ENCODE peak calls at places on chromosomes 2 and 18, in eight cellular contexts. C is brain microvascular endothelial cell, I is cardiac muscle cell, M is nephron progenitor cell, F is RWPE1, Z is WTC11, T is foreskin fibroblast, N is HCT116. Q is an unnamed sample.

GRCh38 chr2:47984041-47984440 is 77.7 kb upstream of the FBXO11 start:
- DNase-seq in C (no peak), I (peak; percentile 13), M (no peak), F (no peak), Z (no peak), T (no peak), N (no peak), Q (no peak)

GRCh38 chr2:10668402-10669012 is 21.3 kb downstream of the NOL10 start:
- DNase-seq in C (peak; percentile 49), I (peak; percentile 76), M (peak; percentile 21), F (peak; percentile 26), Z (no peak), T (peak; percentile 81), N (peak; percentile 57), Q (no peak)

GRCh38 chr18:31558567-31558966 is 33.1 kb upstream of the TTR start:
- DNase-seq in C (no peak), I (no peak), M (no peak), F (no peak), Z (no peak), T (no peak), N (no peak), Q (no peak)

GRCh38 chr2:233320470-233320869 is 12.9 kb downstream of the SAG start:
- DNase-seq in C (no peak), I (no peak), M (no peak), F (no peak), Z (no peak), T (no peak), N (no peak), Q (no peak)

GRCh38 chr2:3692375-3692774 is 11.0 kb upstream of the DCDC2C start:
- DNase-seq in C (peak; percentile 32), I (peak; percentile 45), M (no peak), F (peak; percentile 42), Z (no peak), T (peak; percentile 18), N (peak; percentile 51), Q (no peak)

GRCh38 chr2:138632066-138632465 is 130.5 kb downstream of the SPOPL start:
- DNase-seq in C (peak; percentile 9), I (no peak), M (no peak), F (peak; percentile 13), Z (no peak), T (peak; percentile 17), N (no peak), Q (peak; percentile 3)

GRCh38 chr2:41116106-41116797 is 664.4 kb upstream of the SLC8A1 start:
- DNase-seq in C (peak; percentile 36), I (no peak), M (no peak), F (no peak), Z (no peak), T (no peak), N (no peak), Q (no peak)

GRCh38 chr2:42407476-42407875 is 46.5 kb upstream of the COX7A2L start:
- DNase-seq in C (no peak), I (no peak), M (no peak), F (no peak), Z (no peak), T (no peak), N (no peak), Q (no peak)

GRCh38 chr2:88011011-88011410 is 5.3 kb downstream of the RNU2-63P start:
- DNase-seq in C (no peak), I (no peak), M (no peak), F (no peak), Z (no peak), T (no peak), N (no peak), Q (no peak)

GRCh38 chr18:59664329-59664728 is 32.9 kb downstream of the CCBE1 start:
- DNase-seq in C (no peak), I (no peak), M (no peak), F (no peak), Z (no peak), T (no peak), N (no peak), Q (no peak)
- TF ChIP-seq CTCF in C (no peak), I (no peak), M (no peak), F (no peak), Z (no peak), T (no peak), N (no peak), Q (no peak)

GRCh38 chr2:55013936-55014335 is 36.3 kb downstream of the RTN4 start:
- DNase-seq in C (no peak), I (no peak), M (no peak), F (no peak), Z (no peak), T (no peak), N (no peak), Q (no peak)
- TF ChIP-seq CTCF in C (no peak), I (peak; percentile 15), M (no peak), F (peak; percentile 38), Z (no peak), T (no peak), N (peak; percentile 17), Q (no peak)

GRCh38 chr18:77067315-77068061 is 65.1 kb downstream of the MBP start:
- DNase-seq in C (peak; percentile 97), I (no peak), M (no peak), F (peak; percentile 63), Z (no peak), T (peak; percentile 87), N (peak; percentile 75), Q (no peak)
- TF ChIP-seq CTCF in C (peak; percentile 47), I (peak; percentile 4), M (no peak), F (no peak), Z (no peak), T (no peak), N (no peak), Q (no peak)

GRCh38 chr2:176827269-176827668 is 385.3 kb upstream of the HNRNPA3 start:
- DNase-seq in C (no peak), I (no peak), M (no peak), F (no peak), Z (no peak), T (no peak), N (no peak), Q (no peak)

GRCh38 chr2:176826356-176826755 is 386.2 kb upstream of the HNRNPA3 start:
- DNase-seq in C (no peak), I (no peak), M (no peak), F (no peak), Z (no peak), T (no peak), N (no peak), Q (no peak)

GRCh38 chr2:176832086-176832485 is 380.5 kb upstream of the HNRNPA3 start:
- DNase-seq in C (no peak), I (no peak), M (no peak), F (no peak), Z (no peak), T (no peak), N (no peak), Q (no peak)

GRCh38 chr2:176830362-176830761 is 382.2 kb upstream of the HNRNPA3 start:
- DNase-seq in C (no peak), I (peak; percentile 13), M (peak; percentile 28), F (no peak), Z (no peak), T (no peak), N (no peak), Q (no peak)
- TF ChIP-seq CTCF in C (no peak), I (no peak), M (peak; percentile 27), F (no peak), Z (no peak), T (no peak), N (no peak), Q (no peak)

DNA sequence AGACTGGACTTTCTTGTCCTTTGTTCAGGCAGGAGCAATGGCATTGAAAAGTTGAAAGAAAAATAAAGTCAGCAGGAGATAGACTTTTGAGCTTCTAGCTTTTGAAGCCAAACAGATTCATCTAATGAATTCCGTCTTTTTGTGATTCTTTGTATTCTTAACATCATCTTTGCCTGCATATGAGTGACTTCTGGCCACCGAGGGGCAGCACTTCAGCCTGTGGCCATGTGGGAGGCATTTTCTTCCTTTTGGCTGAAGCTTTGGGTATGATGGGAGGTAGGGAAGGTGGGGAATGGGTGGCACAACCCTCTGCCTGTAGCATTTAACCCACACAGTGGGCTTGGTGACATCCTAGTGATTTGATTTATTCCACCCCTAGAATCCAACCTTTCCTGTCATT is 220.6 kb downstream of the SETBP1 start:
- DNase-seq in C (no peak), I (no peak), M (no peak), F (no peak), Z (peak; percentile 23), T (no peak), N (no peak), Q (no peak)
- TF ChIP-seq CTCF in C (peak; percentile 58), I (peak; percentile 32), M (no peak), F (no peak), Z (no peak), T (no peak), N (no peak), Q (peak; percentile 8)

GRCh38 chr2:207692206-207693065 is 19.0 kb upstream of the CCNYL1 start:
- DNase-seq in C (peak; percentile 25), I (peak; percentile 51), M (peak; percentile 20), F (no peak), Z (peak; percentile 55), T (peak; percentile 33), N (peak; percentile 46), Q (no peak)
- TF ChIP-seq CTCF in C (peak; percentile 65), I (peak; percentile 38), M (peak; percentile 43), F (no peak), Z (peak; percentile 39), T (peak; percentile 13), N (peak; percentile 60), Q (peak; percentile 33)

Q was measured in AG04449.